ENCODE peak calls at places on chromosomes 3 and 15, in ten cellular contexts. One of them, this sample, is unnamed.

GRCh38 chr3:194369522-194370279 is at the start of gene LRRC15:
- DNase-seq in Panc1: no peak
- DNase-seq in neural progenitor cell: peak; percentile 84
- DNase-seq in cardiac muscle cell: peak; percentile 41
- DNase-seq in tibial nerve: no peak
- DNase-seq in lower lobe of right lung: no peak
- DNase-seq in A673: no peak
- DNase-seq in ovary: no peak
- DNase-seq in heart left ventricle: no peak
- DNase-seq in CD8-positive, alpha-beta T cell: no peak
- DNase-seq in this sample: no peak

GRCh38 chr3:124281453-124282316 is 289.8 kb upstream of the ROPN1 start:
- DNase-seq in Panc1: no peak
- DNase-seq in neural progenitor cell: peak; percentile 57
- DNase-seq in cardiac muscle cell: peak; percentile 71
- DNase-seq in tibial nerve: peak; percentile 36
- DNase-seq in lower lobe of right lung: no peak
- DNase-seq in A673: peak; percentile 24
- DNase-seq in ovary: no peak
- DNase-seq in heart left ventricle: no peak
- DNase-seq in CD8-positive, alpha-beta T cell: no peak
- DNase-seq in this sample: no peak

GRCh38 chr3:42507751-42508335 is 5.4 kb downstream of the VIPR1 start:
- DNase-seq in Panc1: no peak
- DNase-seq in neural progenitor cell: no peak
- DNase-seq in cardiac muscle cell: no peak
- DNase-seq in tibial nerve: no peak
- DNase-seq in lower lobe of right lung: peak; percentile 41
- DNase-seq in A673: no peak
- DNase-seq in ovary: no peak
- DNase-seq in heart left ventricle: peak; percentile 13
- DNase-seq in CD8-positive, alpha-beta T cell: no peak
- DNase-seq in this sample: no peak

GRCh38 chr15:85926834-85927233 is 132.1 kb upstream of the KLHL25 start:
- DNase-seq in Panc1: no peak
- DNase-seq in neural progenitor cell: no peak
- DNase-seq in cardiac muscle cell: no peak
- DNase-seq in tibial nerve: no peak
- DNase-seq in lower lobe of right lung: no peak
- DNase-seq in A673: no peak
- DNase-seq in ovary: no peak
- DNase-seq in heart left ventricle: no peak
- DNase-seq in CD8-positive, alpha-beta T cell: no peak
- DNase-seq in this sample: no peak

GRCh38 chr15:65056868-65057548 is 10.8 kb downstream of the RASL12 start:
- DNase-seq in Panc1: no peak
- DNase-seq in neural progenitor cell: no peak
- DNase-seq in cardiac muscle cell: no peak
- DNase-seq in tibial nerve: no peak
- DNase-seq in lower lobe of right lung: no peak
- DNase-seq in A673: no peak
- DNase-seq in ovary: no peak
- DNase-seq in heart left ventricle: no peak
- DNase-seq in CD8-positive, alpha-beta T cell: no peak
- DNase-seq in this sample: no peak

GRCh38 chr3:178275793-178276192 is 260.4 kb upstream of the KCNMB2 start:
- DNase-seq in Panc1: no peak
- DNase-seq in neural progenitor cell: no peak
- DNase-seq in cardiac muscle cell: no peak
- DNase-seq in tibial nerve: no peak
- DNase-seq in lower lobe of right lung: no peak
- DNase-seq in A673: no peak
- DNase-seq in ovary: no peak
- DNase-seq in heart left ventricle: no peak
- DNase-seq in CD8-positive, alpha-beta T cell: no peak
- DNase-seq in this sample: no peak

GRCh38 chr3:105274958-105275357 is 91.8 kb upstream of the ALCAM start:
- DNase-seq in Panc1: no peak
- DNase-seq in neural progenitor cell: no peak
- DNase-seq in cardiac muscle cell: peak; percentile 6
- DNase-seq in tibial nerve: no peak
- DNase-seq in lower lobe of right lung: no peak
- DNase-seq in A673: no peak
- DNase-seq in ovary: no peak
- DNase-seq in heart left ventricle: no peak
- DNase-seq in CD8-positive, alpha-beta T cell: no peak
- DNase-seq in this sample: no peak

GRCh38 chr3:188449421-188449820 is 295.5 kb downstream of the LPP start:
- DNase-seq in Panc1: no peak
- DNase-seq in neural progenitor cell: no peak
- DNase-seq in cardiac muscle cell: no peak
- DNase-seq in tibial nerve: no peak
- DNase-seq in lower lobe of right lung: no peak
- DNase-seq in A673: no peak
- DNase-seq in ovary: no peak
- DNase-seq in heart left ventricle: no peak
- DNase-seq in CD8-positive, alpha-beta T cell: no peak
- DNase-seq in this sample: no peak

GRCh38 chr3:58384381-58385090 is 49.1 kb downstream of the PDHB start:
- DNase-seq in Panc1: no peak
- DNase-seq in neural progenitor cell: no peak
- DNase-seq in cardiac muscle cell: no peak
- DNase-seq in tibial nerve: no peak
- DNase-seq in lower lobe of right lung: no peak
- DNase-seq in A673: no peak
- DNase-seq in ovary: no peak
- DNase-seq in heart left ventricle: no peak
- DNase-seq in CD8-positive, alpha-beta T cell: no peak
- DNase-seq in this sample: peak; percentile 1

GRCh38 chr15:86591994-86592746 is 512.5 kb downstream of the AGBL1 start:
- DNase-seq in Panc1: no peak
- DNase-seq in neural progenitor cell: no peak
- DNase-seq in cardiac muscle cell: no peak
- DNase-seq in tibial nerve: peak; percentile 66
- DNase-seq in lower lobe of right lung: peak; percentile 38
- DNase-seq in A673: no peak
- DNase-seq in ovary: no peak
- DNase-seq in heart left ventricle: peak; percentile 43
- DNase-seq in CD8-positive, alpha-beta T cell: no peak
- DNase-seq in this sample: no peak

GRCh38 chr3:197309528-197310361 is 11.3 kb upstream of the DLG1 start:
- DNase-seq in Panc1: no peak
- DNase-seq in neural progenitor cell: no peak
- DNase-seq in cardiac muscle cell: peak; percentile 93
- DNase-seq in tibial nerve: peak; percentile 24
- DNase-seq in lower lobe of right lung: no peak
- DNase-seq in A673: peak; percentile 93
- DNase-seq in ovary: no peak
- DNase-seq in heart left ventricle: no peak
- DNase-seq in CD8-positive, alpha-beta T cell: no peak
- DNase-seq in this sample: no peak

GRCh38 chr3:67459131-67459530 is 195.3 kb downstream of the SUCLG2 start:
- DNase-seq in Panc1: no peak
- DNase-seq in neural progenitor cell: no peak
- DNase-seq in cardiac muscle cell: peak; percentile 3
- DNase-seq in tibial nerve: no peak
- DNase-seq in lower lobe of right lung: no peak
- DNase-seq in A673: no peak
- DNase-seq in ovary: no peak
- DNase-seq in heart left ventricle: no peak
- DNase-seq in CD8-positive, alpha-beta T cell: no peak
- DNase-seq in this sample: no peak

GRCh38 chr15:80615783-80616391 is 79.2 kb upstream of the ABHD17C start:
- DNase-seq in Panc1: no peak
- DNase-seq in neural progenitor cell: no peak
- DNase-seq in cardiac muscle cell: peak; percentile 98
- DNase-seq in tibial nerve: no peak
- DNase-seq in lower lobe of right lung: peak; percentile 79
- DNase-seq in A673: peak; percentile 52
- DNase-seq in ovary: peak; percentile 63
- DNase-seq in heart left ventricle: peak; percentile 41
- DNase-seq in CD8-positive, alpha-beta T cell: no peak
- DNase-seq in this sample: no peak

GRCh38 chr3:120072867-120073525 is 21.3 kb downstream of the GSK3B start:
- DNase-seq in Panc1: no peak
- DNase-seq in neural progenitor cell: no peak
- DNase-seq in cardiac muscle cell: no peak
- DNase-seq in tibial nerve: no peak
- DNase-seq in lower lobe of right lung: no peak
- DNase-seq in A673: no peak
- DNase-seq in ovary: no peak
- DNase-seq in heart left ventricle: no peak
- DNase-seq in CD8-positive, alpha-beta T cell: no peak
- DNase-seq in this sample: no peak

GRCh38 chr3:112500621-112501020 is 1.3 kb upstream of the BTLA start:
- DNase-seq in Panc1: no peak
- DNase-seq in neural progenitor cell: no peak
- DNase-seq in cardiac muscle cell: no peak
- DNase-seq in tibial nerve: no peak
- DNase-seq in lower lobe of right lung: no peak
- DNase-seq in A673: no peak
- DNase-seq in ovary: no peak
- DNase-seq in heart left ventricle: no peak
- DNase-seq in CD8-positive, alpha-beta T cell: no peak
- DNase-seq in this sample: no peak

DNA sequence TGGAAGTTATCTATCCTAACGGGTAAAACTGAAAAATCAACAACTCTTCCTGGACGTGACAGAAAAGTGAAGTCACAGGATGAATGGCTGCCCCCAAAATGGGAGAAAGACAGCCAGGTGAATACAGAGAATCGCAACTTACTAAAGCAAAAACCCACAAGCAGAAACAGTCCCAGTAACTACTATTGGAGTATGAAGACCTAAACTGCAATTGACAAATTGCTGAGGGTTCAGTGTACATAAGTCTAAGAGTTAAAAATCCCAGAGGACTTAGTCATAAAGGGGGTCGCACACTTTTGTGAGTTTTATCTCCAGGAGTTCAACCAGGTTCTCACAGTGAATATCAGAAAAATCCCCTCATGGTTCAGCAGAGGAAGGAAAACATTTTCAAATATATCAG is 56.8 kb upstream of the IMPG2 start:
- DNase-seq in Panc1: no peak
- DNase-seq in neural progenitor cell: no peak
- DNase-seq in cardiac muscle cell: no peak
- DNase-seq in tibial nerve: no peak
- DNase-seq in lower lobe of right lung: no peak
- DNase-seq in A673: no peak
- DNase-seq in ovary: no peak
- DNase-seq in heart left ventricle: no peak
- DNase-seq in CD8-positive, alpha-beta T cell: no peak
- DNase-seq in this sample: no peak
- H3K36me3 ChIP-seq in Panc1: no peaks in the 10 kb centered on the region
- H3K36me3 ChIP-seq in neural progenitor cell: no peaks in the 10 kb centered on the region
- H3K36me3 ChIP-seq in cardiac muscle cell: no peaks in the 10 kb centered on the region
- H3K36me3 ChIP-seq in tibial nerve: no peaks in the 10 kb centered on the region
- H3K36me3 ChIP-seq in lower lobe of right lung: no peaks in the 10 kb centered on the region
- H3K36me3 ChIP-seq in A673: no peaks in the 10 kb centered on the region
- H3K36me3 ChIP-seq in ovary: no peaks in the 10 kb centered on the region
- H3K36me3 ChIP-seq in heart left ventricle: no peaks in the 10 kb centered on the region
- H3K36me3 ChIP-seq in CD8-positive, alpha-beta T cell: no peaks in the 10 kb centered on the region
- H3K36me3 ChIP-seq in this sample: no peaks in the 10 kb centered on the region

GRCh38 chr15:71807125-71807629 is 3.2 kb upstream of the NR2E3 start:
- DNase-seq in Panc1: no peak
- DNase-seq in neural progenitor cell: peak; percentile 80
- DNase-seq in cardiac muscle cell: no peak
- DNase-seq in tibial nerve: no peak
- DNase-seq in lower lobe of right lung: no peak
- DNase-seq in A673: peak; percentile 24
- DNase-seq in ovary: no peak
- DNase-seq in heart left ventricle: no peak
- DNase-seq in CD8-positive, alpha-beta T cell: no peak
- DNase-seq in this sample: no peak
- H3K4me3 ChIP-seq in Panc1: no peak overlapping the region
- H3K4me3 ChIP-seq in neural progenitor cell: peak overlapping the region; percentile 24
- H3K4me3 ChIP-seq in cardiac muscle cell: no peak overlapping the region
- H3K4me3 ChIP-seq in tibial nerve: no peak overlapping the region
- H3K4me3 ChIP-seq in lower lobe of right lung: no peak overlapping the region
- H3K4me3 ChIP-seq in A673: no peak overlapping the region
- H3K4me3 ChIP-seq in ovary: no peak overlapping the region
- H3K4me3 ChIP-seq in heart left ventricle: no peak overlapping the region
- H3K4me3 ChIP-seq in CD8-positive, alpha-beta T cell: no peak overlapping the region
- H3K4me3 ChIP-seq in this sample: no peak overlapping the region

GRCh38 chr15:37981781-37982180 is 47.3 kb downstream of the TMCO5A start:
- DNase-seq in Panc1: no peak
- DNase-seq in neural progenitor cell: peak; percentile 30
- DNase-seq in cardiac muscle cell: peak; percentile 68
- DNase-seq in tibial nerve: no peak
- DNase-seq in lower lobe of right lung: no peak
- DNase-seq in A673: peak; percentile 31
- DNase-seq in ovary: no peak
- DNase-seq in heart left ventricle: no peak
- DNase-seq in CD8-positive, alpha-beta T cell: no peak
- DNase-seq in this sample: no peak
- TF ChIP-seq CTCF in Panc1: peak; percentile 66
- TF ChIP-seq CTCF in neural progenitor cell: peak; percentile 40
- TF ChIP-seq CTCF in cardiac muscle cell: peak; percentile 59
- TF ChIP-seq CTCF in tibial nerve: peak; percentile 21
- TF ChIP-seq CTCF in lower lobe of right lung: peak; percentile 25
- TF ChIP-seq CTCF in A673: peak; percentile 48
- TF ChIP-seq CTCF in ovary: no peak
- TF ChIP-seq CTCF in heart left ventricle: peak; percentile 50
- TF ChIP-seq CTCF in CD8-positive, alpha-beta T cell: no peak
- TF ChIP-seq CTCF in this sample: peak; percentile 25

GRCh38 chr3:118977118-118977517 is 57.5 kb downstream of the IGSF11 start:
- DNase-seq in Panc1: no peak
- DNase-seq in neural progenitor cell: no peak
- DNase-seq in cardiac muscle cell: no peak
- DNase-seq in tibial nerve: no peak
- DNase-seq in lower lobe of right lung: no peak
- DNase-seq in A673: no peak
- DNase-seq in ovary: no peak
- DNase-seq in heart left ventricle: no peak
- DNase-seq in CD8-positive, alpha-beta T cell: no peak
- DNase-seq in this sample: no peak
- H3K36me3 ChIP-seq in Panc1: no peaks in the 10 kb centered on the region
- H3K36me3 ChIP-seq in neural progenitor cell: no peaks in the 10 kb centered on the region
- H3K36me3 ChIP-seq in cardiac muscle cell: no peaks in the 10 kb centered on the region
- H3K36me3 ChIP-seq in tibial nerve: no peaks in the 10 kb centered on the region
- H3K36me3 ChIP-seq in lower lobe of right lung: no peaks in the 10 kb centered on the region
- H3K36me3 ChIP-seq in A673: no peaks in the 10 kb centered on the region
- H3K36me3 ChIP-seq in ovary: no peaks in the 10 kb centered on the region
- H3K36me3 ChIP-seq in heart left ventricle: no peaks in the 10 kb centered on the region
- H3K36me3 ChIP-seq in CD8-positive, alpha-beta T cell: no peaks in the 10 kb centered on the region
- H3K36me3 ChIP-seq in this sample: no peaks in the 10 kb centered on the region

This sample was measured in GM06990.